ENCODE peak calls at places on chromosomes 4 and X, in five cellular contexts. I is A549, U is HepG2, F is IMR-90, T is K562. S is an unnamed sample.

GRCh38 chrX:18172970-18173369 is 47.7 kb downstream of the BEND2 start:
- DNase-seq in I (no peak), U (no peak), F (no peak), T (peak; percentile 28), S (no peak)

GRCh38 chr4:1205641-1206298 is 33.4 kb upstream of the SPON2 start:
- DNase-seq in I (no peak), U (no peak), F (no peak), T (no peak), S (no peak)

GRCh38 chrX:65723706-65724105 is 56.3 kb downstream of the MSN start:
- DNase-seq in I (no peak), U (no peak), F (peak; percentile 40), T (no peak), S (no peak)

GRCh38 chr4:100356172-100356571 is 161.7 kb downstream of the EMCN start:
- DNase-seq in I (no peak), U (no peak), F (no peak), T (no peak), S (no peak)

GRCh38 chr4:133081246-133081645 is 67.8 kb upstream of the PCDH10 start:
- DNase-seq in I (no peak), U (peak; percentile 18), F (no peak), T (no peak), S (no peak)

GRCh38 chr4:7390366-7390765 is 44.4 kb downstream of the PSAPL1 start:
- DNase-seq in I (no peak), U (no peak), F (no peak), T (no peak), S (peak; percentile 20)

GRCh38 chr4:68368566-68369473 is 18.9 kb upstream of the YTHDC1 start:
- DNase-seq in I (peak; percentile 19), U (no peak), F (peak; percentile 69), T (no peak), S (no peak)

GRCh38 chr4:8105303-8106100 is 53.1 kb downstream of the ABLIM2 start:
- DNase-seq in I (no peak), U (no peak), F (no peak), T (no peak), S (no peak)

GRCh38 chr4:79906996-79907395 is 166.0 kb downstream of the ANTXR2 start:
- DNase-seq in I (no peak), U (no peak), F (no peak), T (no peak), S (no peak)

GRCh38 chr4:81084029-81084428 is 53.5 kb downstream of the BMP3 start:
- DNase-seq in I (peak; percentile 10), U (peak; percentile 10), F (peak; percentile 72), T (no peak), S (no peak)

GRCh38 chr4:114043116-114043515 is 63.7 kb upstream of the ARSJ start:
- DNase-seq in I (peak; percentile 3), U (no peak), F (peak; percentile 26), T (no peak), S (no peak)

GRCh38 chr4:78845469-78845868 is 69.3 kb downstream of the BMP2K start:
- DNase-seq in I (no peak), U (no peak), F (no peak), T (no peak), S (no peak)

GRCh38 chrX:94058728-94059382 is 384.8 kb downstream of the FAM133A start:
- DNase-seq in I (peak; percentile 5), U (peak; percentile 3), F (no peak), T (peak; percentile 1), S (no peak)

GRCh38 chr4:26671111-26671510 is 87.2 kb downstream of the TBC1D19 start:
- DNase-seq in I (no peak), U (no peak), F (no peak), T (no peak), S (no peak)

GRCh38 chrX:653316-653715 is 22.7 kb downstream of the SHOX start:
- DNase-seq in I (no peak), U (no peak), F (no peak), T (no peak), S (no peak)

GRCh38 chr4:86977621-86978184 is 42.9 kb downstream of the AFF1 start:
- DNase-seq in I (peak; percentile 90), U (peak; percentile 96), F (peak; percentile 76), T (no peak), S (no peak)

GRCh38 chrX:134388161-134389109 is 71.5 kb upstream of the HPRT1 start:
- DNase-seq in I (no peak), U (no peak), F (no peak), T (no peak), S (no peak)

GRCh38 chrX:150489359-150490015 is 78.9 kb upstream of the MTM1 start:
- DNase-seq in I (no peak), U (no peak), F (no peak), T (no peak), S (no peak)

GRCh38 chr4:4847011-4847410 is 12.5 kb upstream of the MSX1 start:
- DNase-seq in I (no peak), U (no peak), F (no peak), T (no peak), S (no peak)

GRCh38 chrX:2500681-2501151 is at the start of the genes DHRSX and ZBED1:
- DNase-seq in I (peak; percentile 37), U (no peak), F (no peak), T (peak; percentile 57), S (peak; percentile 67)

GRCh38 chr4:79241846-79242245 is 84.0 kb downstream of the NAA11 start:
- DNase-seq in I (no peak), U (no peak), F (peak; percentile 49), T (no peak), S (no peak)

GRCh38 chr4:125314676-125315570 is at the start of gene FAT4:
- DNase-seq in I (peak; percentile 88), U (peak; percentile 88), F (peak; percentile 97), T (peak; percentile 35), S (peak; percentile 81)

GRCh38 chr4:24984602-24985532 is 45.9 kb downstream of the LGI2 start:
- DNase-seq in I (no peak), U (no peak), F (no peak), T (no peak), S (no peak)

DNA sequence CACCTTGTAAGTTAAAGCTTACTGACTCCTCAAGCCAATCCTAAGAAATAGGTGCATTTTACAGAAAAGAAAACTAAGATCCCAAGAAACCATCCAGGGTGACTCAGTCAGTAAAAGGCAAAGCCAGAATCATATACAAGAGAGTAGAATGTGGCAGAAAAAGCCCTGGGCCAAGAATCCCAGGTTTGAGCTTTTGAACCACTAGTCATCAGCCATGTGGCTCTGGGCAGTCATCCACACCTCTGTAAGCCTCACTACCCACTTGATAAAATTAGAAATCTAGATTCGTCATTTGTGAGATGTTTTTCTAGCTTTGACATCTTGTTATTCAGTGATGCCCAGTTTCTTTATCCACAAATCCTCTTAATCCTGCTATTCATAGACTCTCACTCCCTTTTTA is 122.2 kb upstream of the PDE5A start:
- DNase-seq in I (no peak), U (no peak), F (peak; percentile 75), T (no peak), S (no peak)
- TF ChIP-seq MAFK in I (no peak), U (no peak), F (no peak), T (no peak), S (no peak)

GRCh38 chr4:125833-126232 is 1.5 kb downstream of the ZNF718 start:
- DNase-seq in I (no peak), U (no peak), F (no peak), T (no peak), S (no peak)
- TF ChIP-seq MAFK in I (no peak), U (no peak), F (no peak), T (no peak), S (no peak)

GRCh38 chrX:7586126-7586525 is 256.8 kb upstream of the VCX start:
- DNase-seq in I (no peak), U (peak; percentile 1), F (peak; percentile 35), T (no peak), S (no peak)
- TF ChIP-seq MAFK in I (no peak), U (no peak), F (no peak), T (no peak), S (no peak)

DNA sequence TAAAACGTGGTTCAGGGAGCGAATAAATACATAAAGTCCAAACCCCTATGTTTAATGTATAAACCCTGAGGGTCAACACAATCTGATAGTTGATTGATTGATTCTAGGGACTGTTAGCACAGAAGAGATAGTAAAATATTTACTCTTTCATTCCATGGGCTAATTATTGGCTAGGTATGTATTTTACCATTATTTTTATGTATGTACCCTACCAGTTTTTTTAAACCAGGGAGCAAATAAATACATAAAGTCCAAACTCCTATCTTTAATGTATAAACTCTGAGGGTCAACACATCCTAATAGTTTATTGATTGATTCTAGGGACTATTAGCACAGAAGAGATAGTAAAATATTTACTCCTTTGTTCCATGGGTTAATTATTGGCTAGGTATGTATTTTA is 40.0 kb downstream of the ZFX start:
- DNase-seq in I (no peak), U (peak; percentile 87), F (no peak), T (no peak), S (no peak)
- TF ChIP-seq MAFK in I (no peak), U (no peak), F (no peak), T (no peak), S (no peak)

GRCh38 chr4:150668824-150669223 is 86.9 kb downstream of the MAB21L2 start:
- DNase-seq in I (no peak), U (no peak), F (no peak), T (no peak), S (no peak)

GRCh38 chr4:150662686-150663085 is 80.7 kb downstream of the MAB21L2 start:
- DNase-seq in I (no peak), U (no peak), F (no peak), T (no peak), S (no peak)

DNA sequence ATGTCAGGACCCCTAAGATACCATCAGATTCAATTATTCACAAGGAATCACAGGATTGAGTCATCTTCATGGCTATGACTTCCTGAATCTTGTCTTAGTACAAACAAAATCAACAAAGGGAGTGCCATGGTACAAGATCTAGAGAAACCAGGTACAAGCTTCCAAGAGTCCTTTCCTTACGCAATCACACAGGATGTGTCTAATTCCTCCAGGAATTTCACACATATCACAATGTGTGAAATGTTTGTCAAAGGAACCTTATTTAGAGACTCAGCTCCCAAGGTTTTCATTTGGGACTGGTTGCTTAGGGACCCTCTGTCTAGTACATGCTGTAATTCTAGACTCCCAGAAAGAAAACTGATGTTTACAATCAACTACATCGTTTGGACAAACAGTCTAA is 83.0 kb downstream of the MAB21L2 start:
- DNase-seq in I (peak; percentile 70), U (peak; percentile 7), F (no peak), T (no peak), S (no peak)
- TF ChIP-seq MAFK in I (no peak), U (no peak), F (no peak), T (no peak), S (no peak)

GRCh38 chrX:24672701-24673190 is 21.0 kb upstream of the POLA1 start:
- DNase-seq in I (no peak), U (peak; percentile 78), F (no peak), T (no peak), S (no peak)
- TF ChIP-seq MAFK in I (peak; percentile 22), U (peak; percentile 61), F (no peak), T (peak; percentile 30), S (no peak)